ENCODE peak calls at places on chromosomes 6 and 20, in five cellular contexts. M, W, K, I and P are unnamed samples.

GRCh38 chr6:144896876-144897275 is 611.7 kb downstream of the UTRN start:
- DNase-seq in M (peak; percentile 10), K (no peak), W (peak; percentile 24), I (no peak), P (no peak)

GRCh38 chr20:19497064-19497463 is 261.0 kb upstream of the RIN2 start:
- DNase-seq in W (no peak), I (peak; percentile 44), M (peak; percentile 87), K (no peak), P (no peak)

GRCh38 chr6:37987559-37987958 is 168.0 kb downstream of the ZFAND3 start:
- DNase-seq in K (no peak), M (no peak), W (no peak), I (no peak), P (no peak)

GRCh38 chr6:111471958-111472357 is 11.1 kb downstream of the REV3L start:
- DNase-seq in K (no peak), I (no peak), M (no peak), W (no peak), P (no peak)

GRCh38 chr6:17712573-17712972 is 5.8 kb upstream of the NUP153 start:
- DNase-seq in M (no peak), W (no peak), K (no peak), I (no peak), P (no peak)

GRCh38 chr6:98834060-98835031 is at the start of gene POU3F2:
- DNase-seq in W (peak; percentile 39), M (peak; percentile 72), K (peak; percentile 76), I (no peak), P (peak; percentile 83)

GRCh38 chr6:15025416-15025815 is 220.5 kb upstream of the JARID2 start:
- DNase-seq in W (no peak), I (peak; percentile 20), K (no peak), M (no peak), P (no peak)

GRCh38 chr6:7899046-7899888 is 11.3 kb downstream of the TXNDC5 start:
- DNase-seq in I (no peak), W (no peak), K (no peak), M (no peak), P (no peak)

GRCh38 chr6:137357263-137357947 is 136.8 kb downstream of the OLIG3 start:
- DNase-seq in M (no peak), K (no peak), W (no peak), I (no peak), P (no peak)

GRCh38 chr20:8557711-8558110 is 425.6 kb downstream of the PLCB1 start:
- DNase-seq in W (no peak), M (peak; percentile 50), K (no peak), I (no peak), P (no peak)

GRCh38 chr20:23655551-23656211 is 17.9 kb upstream of the CST3 start:
- DNase-seq in M (peak; percentile 13), W (no peak), I (no peak), K (no peak), P (no peak)